ENCODE peak calls at places on chromosomes 3 and 15, in nine cellular contexts. J, Q, S, W, B, O, V, N and C are unnamed samples.

GRCh38 chr3:11671648-11672100 is 28.0 kb upstream of the VGLL4 start:
- DNase-seq in J (peak; percentile 76), Q (peak; percentile 21), S (no peak), W (peak; percentile 31), B (peak; percentile 64), O (no peak), V (no peak), N (no peak), C (no peak)

GRCh38 chr3:48013288-48013980 is 2.8 kb downstream of the MAP4 start:
- DNase-seq in J (peak; percentile 74), Q (no peak), S (peak; percentile 68), W (no peak), B (peak; percentile 75), O (no peak), V (peak; percentile 13), N (peak; percentile 64), C (no peak)

GRCh38 chr15:57251941-57252340 is 124.4 kb upstream of the CGNL1 start:
- DNase-seq in J (peak; percentile 4), Q (no peak), S (no peak), W (no peak), B (peak; percentile 56), O (no peak), V (no peak), N (peak; percentile 6), C (no peak)

GRCh38 chr3:37867144-37867543 is 5.5 kb downstream of the CTDSPL start:
- DNase-seq in J (no peak), Q (no peak), S (no peak), W (no peak), B (no peak), O (no peak), V (no peak), N (no peak), C (no peak)

GRCh38 chr3:56413911-56414310 is 54.4 kb downstream of the ERC2 start:
- DNase-seq in J (peak; percentile 10), Q (no peak), S (no peak), W (no peak), B (peak; percentile 5), O (no peak), V (no peak), N (no peak), C (no peak)

GRCh38 chr3:54358969-54359648 is 236.8 kb downstream of the CACNA2D3 start:
- DNase-seq in J (no peak), Q (no peak), S (no peak), W (no peak), B (no peak), O (no peak), V (no peak), N (no peak), C (no peak)

GRCh38 chr3:103440539-103441113 is 1005.8 kb downstream of the ZPLD1 start:
- DNase-seq in J (peak; percentile 46), Q (no peak), S (no peak), W (no peak), B (peak; percentile 12), O (no peak), V (peak; percentile 5), N (no peak), C (no peak)

GRCh38 chr15:100902436-100903190 is 16.5 kb upstream of the LRRK1 start:
- DNase-seq in J (peak; percentile 65), Q (no peak), S (peak; percentile 96), W (no peak), B (peak; percentile 97), O (no peak), V (no peak), N (no peak), C (no peak)

GRCh38 chr3:10892622-10893021 is 76.6 kb downstream of the SLC6A11 start:
- DNase-seq in J (no peak), Q (no peak), S (no peak), W (no peak), B (no peak), O (no peak), V (no peak), N (no peak), C (no peak)

GRCh38 chr3:55443346-55443745 is 43.8 kb downstream of the WNT5A start:
- DNase-seq in J (no peak), Q (no peak), S (no peak), W (no peak), B (no peak), O (no peak), V (no peak), N (no peak), C (no peak)

GRCh38 chr3:151837057-151837456 is 23.1 kb downstream of the AADAC start:
- DNase-seq in J (peak; percentile 85), Q (no peak), S (peak; percentile 45), W (no peak), B (peak; percentile 77), O (no peak), V (peak; percentile 42), N (peak; percentile 52), C (no peak)

GRCh38 chr3:139934557-139935070 is 371 bp upstream of the CLSTN2 start:
- DNase-seq in J (no peak), Q (peak; percentile 67), S (peak; percentile 74), W (peak; percentile 74), B (no peak), O (no peak), V (peak; percentile 85), N (no peak), C (no peak)

GRCh38 chr3:78979083-78979482 is 788.7 kb downstream of the ROBO1 start:
- DNase-seq in J (no peak), Q (no peak), S (no peak), W (no peak), B (no peak), O (no peak), V (peak; percentile 83), N (no peak), C (no peak)

GRCh38 chr3:123807820-123808219 is 76.3 kb downstream of the MYLK start:
- DNase-seq in J (no peak), Q (no peak), S (peak; percentile 29), W (no peak), B (peak; percentile 39), O (no peak), V (no peak), N (no peak), C (no peak)

GRCh38 chr3:159785276-159785675 is 203.4 kb upstream of the IL12A start:
- DNase-seq in J (peak; percentile 91), Q (no peak), S (no peak), W (no peak), B (peak; percentile 53), O (no peak), V (no peak), N (no peak), C (no peak)

GRCh38 chr15:81133782-81134461 is at the start of gene CFAP161:
- DNase-seq in J (no peak), Q (peak; percentile 86), S (peak; percentile 71), W (peak; percentile 86), B (peak; percentile 73), O (peak; percentile 40), V (peak; percentile 97), N (no peak), C (no peak)

GRCh38 chr15:96338772-96339661 is 8.5 kb downstream of the NR2F2 start:
- DNase-seq in J (peak; percentile 44), Q (no peak), S (no peak), W (no peak), B (peak; percentile 45), O (no peak), V (peak; percentile 31), N (no peak), C (no peak)

GRCh38 chr15:29053006-29053405 is 167.2 kb downstream of the APBA2 start:
- DNase-seq in J (no peak), Q (no peak), S (no peak), W (no peak), B (no peak), O (no peak), V (no peak), N (no peak), C (no peak)

GRCh38 chr3:55454611-55455010 is 32.5 kb downstream of the WNT5A start:
- DNase-seq in J (no peak), Q (no peak), S (no peak), W (no peak), B (no peak), O (no peak), V (no peak), N (no peak), C (no peak)

GRCh38 chr3:46693038-46693896 is at the start of gene ALS2CL:
- DNase-seq in J (peak; percentile 70), Q (no peak), S (peak; percentile 80), W (peak; percentile 13), B (no peak), O (peak; percentile 69), V (peak; percentile 69), N (no peak), C (no peak)

GRCh38 chr15:49927462-49927861 is 191.6 kb downstream of the ATP8B4 start:
- DNase-seq in J (no peak), Q (no peak), S (no peak), W (no peak), B (no peak), O (no peak), V (no peak), N (no peak), C (no peak)

GRCh38 chr3:107198522-107199271 is 178.5 kb upstream of the CCDC54 start:
- DNase-seq in J (no peak), Q (peak; percentile 20), S (no peak), W (peak; percentile 49), B (peak; percentile 70), O (no peak), V (no peak), N (no peak), C (no peak)

GRCh38 chr3:187063286-187064081 is 75.8 kb downstream of the RPL39L start:
- DNase-seq in J (peak; percentile 92), Q (no peak), S (peak; percentile 25), W (no peak), B (no peak), O (no peak), V (no peak), N (no peak), C (no peak)

GRCh38 chr15:101206173-101206572 is 45.7 kb downstream of the CHSY1 start:
- DNase-seq in J (no peak), Q (no peak), S (no peak), W (no peak), B (peak; percentile 46), O (peak; percentile 83), V (no peak), N (no peak), C (no peak)

GRCh38 chr3:172595648-172596393 is 72.6 kb upstream of the TNFSF10 start:
- DNase-seq in J (peak; percentile 77), Q (no peak), S (peak; percentile 58), W (peak; percentile 26), B (peak; percentile 77), O (no peak), V (peak; percentile 60), N (no peak), C (no peak)

GRCh38 chr3:166013073-166013679 is 176.0 kb upstream of the BCHE start:
- DNase-seq in J (peak; percentile 81), Q (no peak), S (no peak), W (peak; percentile 16), B (peak; percentile 58), O (no peak), V (peak; percentile 45), N (no peak), C (no peak)

GRCh38 chr3:37138816-37139215 is 35.6 kb downstream of the LRRFIP2 start:
- DNase-seq in J (peak; percentile 7), Q (no peak), S (no peak), W (no peak), B (no peak), O (no peak), V (no peak), N (no peak), C (no peak)

GRCh38 chr3:100412897-100413590 is 11.7 kb downstream of the LNP1 start:
- DNase-seq in J (no peak), Q (no peak), S (no peak), W (no peak), B (no peak), O (no peak), V (no peak), N (no peak), C (no peak)